ENCODE peak calls at places on chromosomes 13 and 19, in five cellular contexts. K is GM12892, W is suprapubic skin, F is breast epithelium, J is HL-60. Y is an unnamed sample.

GRCh38 chr13:85366759-85367417 is 432.3 kb downstream of the SLITRK6 start:
- DNase-seq in K (no peak), F (no peak), W (no peak), J (no peak), Y (no peak)

GRCh38 chr13:101575591-101575990 is 123.1 kb downstream of the ITGBL1 start:
- DNase-seq in K (no peak), W (no peak), F (no peak), J (no peak), Y (no peak)

GRCh38 chr13:73952683-73953082 is 181.5 kb downstream of the KLF12 start:
- DNase-seq in W (no peak), F (no peak), K (no peak), J (no peak), Y (no peak)

GRCh38 chr19:51565583-51565982 is 5.5 kb upstream of the ZNF175 start:
- DNase-seq in W (no peak), F (no peak), J (peak; percentile 83), K (no peak), Y (no peak)

GRCh38 chr13:86986448-86986847 is 684.7 kb upstream of the SLITRK5 start:
- DNase-seq in K (no peak), J (no peak), W (no peak), F (no peak), Y (no peak)

GRCh38 chr13:20828540-20829364 is 55.0 kb upstream of the EEF1AKMT1 start:
- DNase-seq in J (no peak), W (no peak), F (no peak), K (no peak), Y (peak; percentile 12)

GRCh38 chr19:55451522-55452380 is 8.7 kb upstream of the SHISA7 start:
- DNase-seq in W (no peak), K (no peak), F (no peak), J (no peak), Y (no peak)

GRCh38 chr19:33278403-33279269 is 23.7 kb downstream of the CEBPA start:
- DNase-seq in J (no peak), K (no peak), F (no peak), W (no peak), Y (no peak)

GRCh38 chr13:26324294-26324693 is 70.4 kb downstream of the CDK8 start:
- DNase-seq in K (no peak), W (no peak), J (no peak), F (no peak), Y (no peak)

GRCh38 chr19:33302175-33302973 is at the start of gene CEBPA:
- DNase-seq in K (peak; percentile 80), F (peak; percentile 68), W (no peak), J (peak; percentile 94), Y (peak; percentile 88)

GRCh38 chr13:32594339-32594738 is 8.1 kb downstream of the PDS5B start:
- DNase-seq in W (no peak), K (no peak), F (no peak), J (no peak), Y (no peak)

GRCh38 chr19:7772752-7773291 is 9.8 kb downstream of the CLEC4M start:
- DNase-seq in K (no peak), F (no peak), J (peak; percentile 93), W (no peak), Y (no peak)

GRCh38 chr19:7778081-7778480 is 15.0 kb downstream of the CLEC4M start:
- DNase-seq in W (no peak), F (no peak), J (peak; percentile 50), K (no peak), Y (no peak)

GRCh38 chr19:7771072-7771471 is 8.0 kb downstream of the CLEC4M start:
- DNase-seq in W (no peak), F (no peak), K (no peak), J (no peak), Y (no peak)

GRCh38 chr19:7775761-7776160 is 12.7 kb downstream of the CLEC4M start:
- DNase-seq in J (no peak), F (no peak), K (no peak), W (no peak), Y (no peak)

GRCh38 chr19:7773841-7774240 is 10.8 kb downstream of the CLEC4M start:
- DNase-seq in F (no peak), K (no peak), J (no peak), W (no peak), Y (no peak)
- TF ChIP-seq POLR2AphosphoS5 in F (no peak), K (no peak), J (no peak), W (no peak), Y (no peak)

GRCh38 chr19:6801397-6802086 is 29.0 kb downstream of the VAV1 start:
- DNase-seq in F (peak; percentile 21), J (peak; percentile 94), W (no peak), K (peak; percentile 65), Y (peak; percentile 82)
- TF ChIP-seq POLR2AphosphoS5 in F (no peak), J (peak; percentile 75), W (no peak), K (peak; percentile 30), Y (no peak)

GRCh38 chr19:16660763-16661479 is at the start of gene TMEM38A:
- DNase-seq in F (peak; percentile 30), K (peak; percentile 41), W (peak; percentile 79), J (peak; percentile 52), Y (peak; percentile 75)
- TF ChIP-seq POLR2AphosphoS5 in F (no peak), K (no peak), W (no peak), J (no peak), Y (no peak)

DNA sequence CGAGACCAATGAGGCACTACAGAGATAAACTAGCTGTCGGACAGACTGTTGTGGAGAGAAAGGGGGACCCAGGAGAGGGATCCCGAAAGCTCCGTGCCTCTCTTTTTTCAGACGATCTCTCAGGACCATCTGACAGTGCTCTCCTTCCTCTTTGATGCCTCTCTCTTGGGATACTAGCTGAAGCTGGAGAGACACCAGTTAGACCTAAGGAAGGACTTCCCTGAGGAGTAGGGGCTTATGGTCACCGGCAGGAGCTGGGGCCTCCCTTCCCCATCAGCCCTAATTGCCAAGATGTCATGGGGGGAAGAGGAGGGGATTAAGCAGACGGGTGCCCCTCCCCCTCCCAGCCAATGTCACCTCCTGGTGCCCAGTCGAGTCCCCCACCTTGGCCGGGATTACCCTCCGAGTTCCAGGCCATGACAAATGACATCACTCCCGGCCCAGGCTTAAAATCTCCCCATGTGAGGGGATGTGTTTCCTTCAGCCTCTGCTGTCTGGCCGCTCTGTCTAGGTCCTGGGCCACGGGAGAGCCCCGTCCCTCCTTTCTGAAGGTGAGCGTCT is at the start of gene CRX:
- DNase-seq in W (no peak), K (no peak), J (no peak), F (no peak), Y (no peak)
- TF ChIP-seq POLR2AphosphoS5 in W (no peak), K (no peak), J (no peak), F (no peak), Y (no peak)

DNA sequence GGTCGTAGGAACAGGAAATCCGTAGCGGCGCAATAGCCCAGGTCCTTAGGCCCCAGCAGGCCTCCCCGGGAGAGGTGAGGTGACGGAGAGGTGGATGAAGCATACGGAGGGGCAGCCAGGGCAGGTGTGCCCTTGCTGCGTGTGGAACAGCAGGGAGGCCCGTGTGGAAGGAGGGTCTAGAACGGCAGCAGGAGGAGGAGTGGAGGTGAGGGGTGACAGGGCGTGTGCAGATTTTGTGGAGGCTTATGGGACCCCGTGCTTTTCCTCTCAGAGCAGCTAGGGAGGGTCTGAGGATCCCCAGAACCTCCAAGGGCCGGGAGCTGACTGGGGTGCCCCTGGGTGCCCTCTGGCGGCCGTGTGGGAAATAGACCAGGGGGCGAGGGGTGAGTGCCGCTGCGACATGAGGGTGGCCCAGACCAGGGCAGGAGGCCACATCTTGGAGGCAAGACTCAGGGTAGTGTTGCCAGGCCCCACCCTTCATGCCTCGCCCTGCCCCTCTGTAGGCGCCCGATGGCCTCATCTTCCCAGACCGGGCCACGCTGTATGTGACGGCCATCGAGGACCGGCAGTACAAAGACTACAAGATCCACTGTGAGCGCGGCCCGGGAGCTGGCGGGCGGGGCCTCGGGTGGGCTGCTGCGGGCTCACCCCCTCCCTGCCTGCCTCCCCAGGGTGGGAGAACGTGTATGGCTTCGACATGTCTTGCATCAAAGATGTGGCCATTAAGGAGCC is 5.0 kb upstream of the ADM5 start:
- DNase-seq in K (peak; percentile 64), W (peak; percentile 77), J (no peak), F (no peak), Y (no peak)
- TF ChIP-seq POLR2AphosphoS5 in K (peak; percentile 87), W (no peak), J (no peak), F (no peak), Y (no peak)

GRCh38 chr19:42275103-42275502 is 6.1 kb downstream of the CIC start:
- DNase-seq in J (no peak), K (no peak), W (no peak), F (no peak), Y (no peak)
- TF ChIP-seq POLR2AphosphoS5 in J (no peak), K (no peak), W (no peak), F (no peak), Y (no peak)

DNA sequence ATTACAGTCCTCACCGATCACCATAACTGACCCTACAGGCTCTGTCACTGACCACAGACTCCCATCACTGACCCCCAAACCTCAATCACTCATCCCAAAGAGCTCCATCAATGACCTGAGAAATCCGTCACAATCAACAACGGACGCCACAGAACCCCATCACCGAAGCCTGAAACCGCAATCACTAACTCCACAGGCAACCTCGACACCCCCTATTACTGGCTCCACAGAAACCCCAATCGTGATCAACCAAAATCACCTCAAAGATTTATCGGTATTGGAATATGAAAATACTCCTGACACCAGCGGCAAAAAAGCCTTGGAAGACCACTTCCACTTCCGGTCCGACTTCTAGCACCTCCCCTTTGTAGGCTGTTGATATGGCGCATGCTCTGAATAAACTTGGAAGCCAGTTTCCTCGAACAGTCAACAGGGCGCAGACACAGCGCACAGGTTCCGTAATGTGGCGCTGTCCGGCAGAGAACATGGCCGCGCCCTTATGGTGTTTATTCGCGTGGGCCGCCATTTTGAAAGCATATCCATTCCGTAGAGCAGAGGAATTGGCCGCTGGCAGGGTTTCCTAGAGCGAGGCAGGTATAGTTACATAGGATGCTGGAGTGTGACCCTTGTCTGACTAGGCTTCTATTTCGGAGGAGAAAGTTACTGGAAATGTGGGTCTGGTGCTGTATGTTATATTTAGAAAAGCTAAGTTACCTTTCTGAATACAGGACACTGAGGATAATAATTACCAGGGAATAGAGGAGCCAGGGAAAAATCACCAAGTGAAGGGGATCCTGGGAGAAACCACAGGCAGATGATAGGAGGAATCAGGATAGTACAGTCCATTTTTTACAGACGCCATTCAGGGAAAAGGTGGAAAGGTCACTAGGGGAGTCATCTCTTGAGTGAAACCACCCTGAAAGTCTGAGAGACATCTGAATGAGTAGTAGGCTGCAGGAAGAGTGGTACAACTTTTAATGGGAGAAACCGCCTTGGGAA is at the start of gene ZNF585A:
- DNase-seq in J (peak; percentile 94), F (peak; percentile 93), K (peak; percentile 42), W (peak; percentile 93), Y (peak; percentile 92)
- TF ChIP-seq POLR2AphosphoS5 in J (peak; percentile 23), F (no peak), K (peak; percentile 71), W (no peak), Y (peak; percentile 38)

Y was measured in transverse colon.